ENCODE peak calls at places on chromosomes 2 and 18, in four cellular contexts. One of them, this sample, is unnamed.

GRCh38 chr2:10584242-10584753 is 105.5 kb downstream of the NOL10 start:
- DNase-seq in spleen: no peak
- DNase-seq in HL-60: no peak
- DNase-seq in AG04450: peak
- DNase-seq in this sample: no peak

GRCh38 chr18:74625157-74625556 is 27.5 kb downstream of the ZNF407 start:
- DNase-seq in AG04450: no peak
- DNase-seq in HL-60: no peak
- DNase-seq in spleen: no peak
- DNase-seq in this sample: no peak

GRCh38 chr2:72141032-72141645 is 6.5 kb downstream of the CYP26B1 start:
- DNase-seq in spleen: peak
- DNase-seq in AG04450: no peak
- DNase-seq in HL-60: no peak
- DNase-seq in this sample: peak

GRCh38 chr2:239726631-239727181 is 298.4 kb downstream of the NDUFA10 start:
- DNase-seq in AG04450: no peak
- DNase-seq in HL-60: no peak
- DNase-seq in spleen: peak
- DNase-seq in this sample: no peak

GRCh38 chr2:219269362-219270054 is 9.7 kb upstream of the DNAJB2 start:
- DNase-seq in AG04450: no peak
- DNase-seq in HL-60: no peak
- DNase-seq in spleen: peak
- DNase-seq in this sample: no peak

GRCh38 chr2:180227461-180227860 is 220.4 kb upstream of the CWC22 start:
- DNase-seq in HL-60: no peak
- DNase-seq in spleen: no peak
- DNase-seq in AG04450: no peak
- DNase-seq in this sample: no peak

GRCh38 chr2:64599469-64599868 is 54.2 kb downstream of the SERTAD2 start:
- DNase-seq in HL-60: no peak
- DNase-seq in AG04450: no peak
- DNase-seq in spleen: no peak
- DNase-seq in this sample: no peak

GRCh38 chr18:70172225-70172624 is 33.3 kb downstream of the RTTN start:
- DNase-seq in AG04450: no peak
- DNase-seq in spleen: no peak
- DNase-seq in HL-60: no peak
- DNase-seq in this sample: no peak

GRCh38 chr2:86487062-86487461 is 45.9 kb downstream of the KDM3A start:
- DNase-seq in AG04450: no peak
- DNase-seq in HL-60: no peak
- DNase-seq in spleen: no peak
- DNase-seq in this sample: no peak

GRCh38 chr18:10252952-10253680 is 201.3 kb upstream of the APCDD1 start:
- DNase-seq in AG04450: no peak
- DNase-seq in spleen: no peak
- DNase-seq in HL-60: no peak
- DNase-seq in this sample: no peak

GRCh38 chr2:10720983-10721343 is 467 bp upstream of the ATP6V1C2 start:
- DNase-seq in AG04450: no peak
- DNase-seq in spleen: no peak
- DNase-seq in HL-60: no peak
- DNase-seq in this sample: no peak

GRCh38 chr18:22466608-22467390 is 49.1 kb upstream of the CTAGE1 start:
- DNase-seq in HL-60: no peak
- DNase-seq in spleen: no peak
- DNase-seq in AG04450: no peak
- DNase-seq in this sample: no peak

GRCh38 chr2:229725716-229726346 is 11.5 kb upstream of the DNER start:
- DNase-seq in AG04450: peak
- DNase-seq in HL-60: no peak
- DNase-seq in spleen: no peak
- DNase-seq in this sample: no peak

GRCh38 chr2:108938069-108938710 is 50.8 kb downstream of the EDAR start:
- DNase-seq in AG04450: peak
- DNase-seq in HL-60: peak
- DNase-seq in spleen: no peak
- DNase-seq in this sample: no peak

GRCh38 chr2:105857076-105857740 is 112.5 kb downstream of the NCK2 start:
- DNase-seq in spleen: no peak
- DNase-seq in AG04450: no peak
- DNase-seq in HL-60: no peak
- DNase-seq in this sample: no peak

GRCh38 chr2:219744698-219745097 is 117.3 kb downstream of the SLC4A3 start:
- DNase-seq in AG04450: no peak
- DNase-seq in HL-60: no peak
- DNase-seq in spleen: no peak
- DNase-seq in this sample: no peak

GRCh38 chr2:46747297-46747818 is 168.2 kb downstream of the MCFD2 start:
- DNase-seq in HL-60: peak
- DNase-seq in spleen: no peak
- DNase-seq in AG04450: no peak
- DNase-seq in this sample: no peak

GRCh38 chr2:215830313-215830712 is 183.0 kb downstream of the MREG start:
- DNase-seq in spleen: no peak
- DNase-seq in AG04450: no peak
- DNase-seq in HL-60: no peak
- DNase-seq in this sample: no peak

GRCh38 chr2:61898810-61899209 is 6.7 kb upstream of the COMMD1 start:
- DNase-seq in HL-60: peak
- DNase-seq in AG04450: no peak
- DNase-seq in spleen: no peak
- DNase-seq in this sample: no peak

GRCh38 chr2:106030287-106031268 is 163.5 kb downstream of the UXS1 start:
- DNase-seq in spleen: no peak
- DNase-seq in AG04450: peak
- DNase-seq in HL-60: peak
- DNase-seq in this sample: no peak

GRCh38 chr2:38109732-38110181 is 33.8 kb upstream of the CYP1B1 start:
- DNase-seq in HL-60: no peak
- DNase-seq in AG04450: no peak
- DNase-seq in spleen: no peak
- DNase-seq in this sample: no peak

GRCh38 chr2:197700960-197701359 is 4.2 kb upstream of the MARS2 start:
- DNase-seq in AG04450: no peak
- DNase-seq in spleen: no peak
- DNase-seq in HL-60: no peak
- DNase-seq in this sample: no peak

GRCh38 chr2:214310319-214310718 is 100.5 kb upstream of the VWC2L start:
- DNase-seq in spleen: no peak
- DNase-seq in HL-60: no peak
- DNase-seq in AG04450: no peak
- DNase-seq in this sample: no peak

GRCh38 chr2:54456526-54457325 is 599 bp downstream of the SPTBN1 start:
- DNase-seq in spleen: peak
- DNase-seq in AG04450: no peak
- DNase-seq in HL-60: no peak
- DNase-seq in this sample: no peak

GRCh38 chr2:200302940-200303727 is 3.4 kb upstream of the SPATS2L start:
- DNase-seq in spleen: no peak
- DNase-seq in AG04450: no peak
- DNase-seq in HL-60: no peak
- DNase-seq in this sample: no peak

GRCh38 chr2:30139131-30139870 is 7.5 kb upstream of the YPEL5 start:
- DNase-seq in AG04450: no peak
- DNase-seq in HL-60: no peak
- DNase-seq in spleen: no peak
- DNase-seq in this sample: no peak

GRCh38 chr2:172200495-172201085 is 97.9 kb upstream of the DLX2 start:
- DNase-seq in HL-60: peak
- DNase-seq in spleen: no peak
- DNase-seq in AG04450: no peak
- DNase-seq in this sample: no peak

GRCh38 chr2:148909114-148909513 is 34.1 kb downstream of the KIF5C start:
- DNase-seq in AG04450: no peak
- DNase-seq in spleen: no peak
- DNase-seq in HL-60: no peak
- DNase-seq in this sample: no peak

GRCh38 chr2:219452361-219453317 is 18.0 kb downstream of the SPEG start:
- DNase-seq in spleen: no peak
- DNase-seq in AG04450: peak
- DNase-seq in HL-60: no peak
- DNase-seq in this sample: no peak

GRCh38 chr2:234044157-234044556 is 6.3 kb upstream of the SPP2 start:
- DNase-seq in AG04450: peak
- DNase-seq in HL-60: no peak
- DNase-seq in spleen: no peak
- DNase-seq in this sample: no peak

GRCh38 chr18:23871410-23871809 is 143.1 kb upstream of the TTC39C start:
- DNase-seq in HL-60: no peak
- DNase-seq in AG04450: no peak
- DNase-seq in spleen: peak
- DNase-seq in this sample: no peak

GRCh38 chr18:46319793-46320192 is 215.6 kb downstream of the HAUS1 start:
- DNase-seq in HL-60: no peak
- DNase-seq in AG04450: no peak
- DNase-seq in spleen: no peak
- DNase-seq in this sample: no peak

GRCh38 chr2:167353605-167354280 is 465.5 kb downstream of the XIRP2 start:
- DNase-seq in spleen: no peak
- DNase-seq in HL-60: no peak
- DNase-seq in AG04450: no peak
- DNase-seq in this sample: no peak

GRCh38 chr2:241701155-241701404 is 759 bp upstream of the ING5 start:
- DNase-seq in HL-60: peak
- DNase-seq in AG04450: peak
- DNase-seq in spleen: no peak
- DNase-seq in this sample: peak

GRCh38 chr18:28041366-28041765 is 135.6 kb downstream of the CDH2 start:
- DNase-seq in HL-60: no peak
- DNase-seq in AG04450: no peak
- DNase-seq in spleen: no peak
- DNase-seq in this sample: no peak

DNA sequence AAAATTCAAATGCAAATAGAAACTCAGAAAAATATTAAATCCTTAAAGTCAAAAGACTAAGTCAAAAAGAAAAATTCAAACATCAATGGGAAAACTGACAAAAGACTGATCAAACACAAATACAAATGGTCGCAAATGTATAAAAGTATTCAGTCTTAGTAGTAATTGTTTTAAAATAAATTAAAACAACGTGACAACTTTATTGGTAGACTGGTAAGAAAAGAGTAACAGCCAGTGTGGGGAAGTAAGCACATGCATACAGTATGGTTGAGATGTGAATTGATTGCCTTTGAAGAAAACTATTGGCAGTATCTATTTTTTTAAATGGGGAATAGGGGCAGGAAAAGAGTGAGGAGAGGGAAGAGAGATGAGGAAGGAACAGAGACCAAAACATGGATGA is 9.8 kb downstream of the TMEM131 start:
- DNase-seq in spleen: no peak
- DNase-seq in HL-60: no peak
- DNase-seq in AG04450: no peak
- DNase-seq in this sample: no peak
- TF ChIP-seq CTCF in spleen: no peak
- TF ChIP-seq CTCF in HL-60: no peak
- TF ChIP-seq CTCF in AG04450: no peak
- TF ChIP-seq CTCF in this sample: no peak

DNA sequence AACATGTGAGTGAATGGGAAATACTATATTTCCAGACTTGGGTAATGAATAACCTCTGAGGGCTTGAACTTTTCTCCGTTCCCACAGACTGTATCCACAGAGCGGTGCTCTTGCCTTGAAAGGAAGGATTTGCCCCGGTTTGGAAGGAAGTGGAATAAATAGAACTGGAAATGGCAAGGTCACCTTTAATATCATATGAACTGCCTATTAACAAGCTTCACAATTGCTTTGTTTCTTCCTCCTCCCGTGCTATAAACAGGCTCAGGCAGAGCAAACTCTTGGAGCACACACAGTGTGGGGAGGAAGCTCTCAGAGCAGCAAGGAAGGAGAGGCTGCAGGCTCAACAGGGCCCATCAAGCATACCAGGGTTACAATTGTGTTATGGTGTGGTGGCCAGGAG is 28.5 kb upstream of the DARS1 start:
- DNase-seq in HL-60: no peak
- DNase-seq in AG04450: no peak
- DNase-seq in spleen: no peak
- DNase-seq in this sample: no peak
- TF ChIP-seq CTCF in HL-60: no peak
- TF ChIP-seq CTCF in AG04450: no peak
- TF ChIP-seq CTCF in spleen: no peak
- TF ChIP-seq CTCF in this sample: no peak

GRCh38 chr2:192286093-192286701 is 91.5 kb upstream of the TMEFF2 start:
- DNase-seq in AG04450: peak
- DNase-seq in HL-60: no peak
- DNase-seq in spleen: no peak
- DNase-seq in this sample: no peak
- TF ChIP-seq CTCF in AG04450: peak
- TF ChIP-seq CTCF in HL-60: no peak
- TF ChIP-seq CTCF in spleen: no peak
- TF ChIP-seq CTCF in this sample: no peak

GRCh38 chr2:16290311-16291020 is 350.1 kb downstream of the MYCN start:
- DNase-seq in spleen: no peak
- DNase-seq in HL-60: no peak
- DNase-seq in AG04450: no peak
- DNase-seq in this sample: no peak

GRCh38 chr2:16293871-16294270 is 353.5 kb downstream of the MYCN start:
- DNase-seq in spleen: no peak
- DNase-seq in HL-60: no peak
- DNase-seq in AG04450: no peak
- DNase-seq in this sample: no peak

GRCh38 chr2:16291226-16291625 is 350.9 kb downstream of the MYCN start:
- DNase-seq in HL-60: no peak
- DNase-seq in spleen: no peak
- DNase-seq in AG04450: no peak
- DNase-seq in this sample: no peak

GRCh38 chr2:16293398-16293797 is 353.0 kb downstream of the MYCN start:
- DNase-seq in HL-60: no peak
- DNase-seq in spleen: no peak
- DNase-seq in AG04450: no peak
- DNase-seq in this sample: no peak

DNA sequence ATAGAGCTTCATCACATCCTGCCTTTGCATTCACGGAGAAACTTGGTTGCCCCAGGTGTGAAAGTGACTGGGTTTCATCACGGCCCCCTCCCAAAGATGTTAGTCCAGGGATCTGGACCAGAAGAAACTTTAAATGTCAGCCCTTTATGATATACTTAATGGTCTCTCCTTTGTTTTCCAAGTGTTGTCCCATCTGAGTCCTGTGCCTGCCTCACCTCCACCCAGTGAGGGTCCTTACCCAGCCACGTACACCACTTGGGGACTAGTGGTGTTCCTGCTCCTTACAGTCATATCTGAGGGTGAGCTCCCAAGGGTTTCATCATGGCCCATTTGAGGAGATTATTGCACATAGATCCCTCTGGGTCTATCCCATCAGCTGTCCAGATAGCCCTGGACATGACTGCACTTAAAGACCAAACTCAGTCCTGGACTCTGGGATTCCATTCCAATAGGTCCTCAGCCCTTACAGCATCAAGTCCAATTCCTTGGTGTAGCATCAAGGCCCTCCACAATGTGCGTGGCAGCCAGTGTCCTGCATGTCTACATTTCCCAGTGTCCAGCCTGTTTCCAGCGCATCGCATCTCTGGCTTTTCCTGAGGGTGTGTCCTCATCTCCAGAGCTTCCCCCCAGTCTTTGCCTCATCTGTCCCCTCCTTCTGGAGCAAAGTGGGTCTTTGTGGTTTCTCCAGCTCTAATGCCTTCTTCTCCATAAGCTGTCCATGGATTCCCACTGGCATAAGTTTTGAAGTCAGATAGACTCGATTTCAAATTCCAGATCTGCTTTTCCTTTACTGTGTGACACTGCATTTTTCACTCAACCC is 351.6 kb downstream of the MYCN start:
- DNase-seq in HL-60: no peak
- DNase-seq in spleen: no peak
- DNase-seq in AG04450: no peak
- DNase-seq in this sample: no peak
- TF ChIP-seq CTCF in HL-60: no peak
- TF ChIP-seq CTCF in spleen: no peak
- TF ChIP-seq CTCF in AG04450: no peak
- TF ChIP-seq CTCF in this sample: no peak

This sample was measured in CD14-positive monocyte.